ENCODE peak calls at places on chromosomes 2 and 18, in five cellular contexts. One of them, this sample, is unnamed.

GRCh38 chr2:233178994-233179847 is 72.3 kb upstream of the ATG16L1 start:
- DNase-seq in Kasumi-1: no peak
- DNase-seq in CD4-positive, alpha-beta T cell: no peak
- DNase-seq in stimulated activated naive CD8-positive, alpha-beta T cell treated with anti-CD3 and anti-CD28 coated beads, Interleukin-15, Interleukin-2, amounts not matched to agents 100 U/mL and 50 U/mL, for 24 hours: no peak
- DNase-seq in sigmoid colon: no peak
- DNase-seq in this sample: no peak

GRCh38 chr18:31042068-31042390 is 513 bp downstream of the DSC3 start:
- DNase-seq in Kasumi-1: no peak
- DNase-seq in CD4-positive, alpha-beta T cell: no peak
- DNase-seq in stimulated activated naive CD8-positive, alpha-beta T cell treated with anti-CD3 and anti-CD28 coated beads, Interleukin-15, Interleukin-2, amounts not matched to agents 100 U/mL and 50 U/mL, for 24 hours: peak
- DNase-seq in sigmoid colon: no peak
- DNase-seq in this sample: no peak

GRCh38 chr2:105038383-105039061 is 653 bp downstream of the MRPS9 start:
- DNase-seq in Kasumi-1: peak
- DNase-seq in CD4-positive, alpha-beta T cell: no peak
- DNase-seq in stimulated activated naive CD8-positive, alpha-beta T cell treated with anti-CD3 and anti-CD28 coated beads, Interleukin-15, Interleukin-2, amounts not matched to agents 100 U/mL and 50 U/mL, for 24 hours: no peak
- DNase-seq in sigmoid colon: no peak
- DNase-seq in this sample: no peak

GRCh38 chr2:29834624-29835023 is 86.8 kb downstream of the ALK start:
- DNase-seq in Kasumi-1: no peak
- DNase-seq in CD4-positive, alpha-beta T cell: no peak
- DNase-seq in stimulated activated naive CD8-positive, alpha-beta T cell treated with anti-CD3 and anti-CD28 coated beads, Interleukin-15, Interleukin-2, amounts not matched to agents 100 U/mL and 50 U/mL, for 24 hours: no peak
- DNase-seq in sigmoid colon: no peak
- DNase-seq in this sample: peak

GRCh38 chr2:106124787-106125549 is 69.1 kb downstream of the UXS1 start:
- DNase-seq in Kasumi-1: no peak
- DNase-seq in CD4-positive, alpha-beta T cell: no peak
- DNase-seq in stimulated activated naive CD8-positive, alpha-beta T cell treated with anti-CD3 and anti-CD28 coated beads, Interleukin-15, Interleukin-2, amounts not matched to agents 100 U/mL and 50 U/mL, for 24 hours: no peak
- DNase-seq in sigmoid colon: no peak
- DNase-seq in this sample: peak

GRCh38 chr18:58534535-58535301 is 94.2 kb downstream of the ALPK2 start:
- DNase-seq in Kasumi-1: no peak
- DNase-seq in CD4-positive, alpha-beta T cell: no peak
- DNase-seq in stimulated activated naive CD8-positive, alpha-beta T cell treated with anti-CD3 and anti-CD28 coated beads, Interleukin-15, Interleukin-2, amounts not matched to agents 100 U/mL and 50 U/mL, for 24 hours: no peak
- DNase-seq in sigmoid colon: no peak
- DNase-seq in this sample: no peak

GRCh38 chr2:217451634-217452033 is 551.2 kb downstream of the TNS1 start:
- DNase-seq in Kasumi-1: no peak
- DNase-seq in CD4-positive, alpha-beta T cell: no peak
- DNase-seq in stimulated activated naive CD8-positive, alpha-beta T cell treated with anti-CD3 and anti-CD28 coated beads, Interleukin-15, Interleukin-2, amounts not matched to agents 100 U/mL and 50 U/mL, for 24 hours: peak
- DNase-seq in sigmoid colon: no peak
- DNase-seq in this sample: peak

GRCh38 chr2:182642328-182642727 is 73.7 kb upstream of the DNAJC10 start:
- DNase-seq in Kasumi-1: peak
- DNase-seq in CD4-positive, alpha-beta T cell: peak
- DNase-seq in stimulated activated naive CD8-positive, alpha-beta T cell treated with anti-CD3 and anti-CD28 coated beads, Interleukin-15, Interleukin-2, amounts not matched to agents 100 U/mL and 50 U/mL, for 24 hours: peak
- DNase-seq in sigmoid colon: peak
- DNase-seq in this sample: no peak

GRCh38 chr2:64730551-64731305 is 77.0 kb upstream of the SERTAD2 start:
- DNase-seq in Kasumi-1: peak
- DNase-seq in CD4-positive, alpha-beta T cell: peak
- DNase-seq in stimulated activated naive CD8-positive, alpha-beta T cell treated with anti-CD3 and anti-CD28 coated beads, Interleukin-15, Interleukin-2, amounts not matched to agents 100 U/mL and 50 U/mL, for 24 hours: peak
- DNase-seq in sigmoid colon: peak
- DNase-seq in this sample: peak

GRCh38 chr2:235024191-235024611 is 72.4 kb downstream of the SH3BP4 start:
- DNase-seq in Kasumi-1: no peak
- DNase-seq in CD4-positive, alpha-beta T cell: no peak
- DNase-seq in stimulated activated naive CD8-positive, alpha-beta T cell treated with anti-CD3 and anti-CD28 coated beads, Interleukin-15, Interleukin-2, amounts not matched to agents 100 U/mL and 50 U/mL, for 24 hours: no peak
- DNase-seq in sigmoid colon: peak
- DNase-seq in this sample: peak

GRCh38 chr2:239716536-239717318 is 308.4 kb downstream of the NDUFA10 start:
- DNase-seq in Kasumi-1: no peak
- DNase-seq in CD4-positive, alpha-beta T cell: no peak
- DNase-seq in stimulated activated naive CD8-positive, alpha-beta T cell treated with anti-CD3 and anti-CD28 coated beads, Interleukin-15, Interleukin-2, amounts not matched to agents 100 U/mL and 50 U/mL, for 24 hours: no peak
- DNase-seq in sigmoid colon: peak
- DNase-seq in this sample: no peak

GRCh38 chr2:73998451-73998850 is 13.7 kb downstream of the TET3 start:
- DNase-seq in Kasumi-1: no peak
- DNase-seq in CD4-positive, alpha-beta T cell: peak
- DNase-seq in stimulated activated naive CD8-positive, alpha-beta T cell treated with anti-CD3 and anti-CD28 coated beads, Interleukin-15, Interleukin-2, amounts not matched to agents 100 U/mL and 50 U/mL, for 24 hours: no peak
- DNase-seq in sigmoid colon: no peak
- DNase-seq in this sample: no peak

GRCh38 chr2:236172866-236173733 is 4.9 kb upstream of the GBX2 start:
- DNase-seq in Kasumi-1: no peak
- DNase-seq in CD4-positive, alpha-beta T cell: no peak
- DNase-seq in stimulated activated naive CD8-positive, alpha-beta T cell treated with anti-CD3 and anti-CD28 coated beads, Interleukin-15, Interleukin-2, amounts not matched to agents 100 U/mL and 50 U/mL, for 24 hours: no peak
- DNase-seq in sigmoid colon: peak
- DNase-seq in this sample: no peak

GRCh38 chr2:205372141-205372540 is 310.2 kb upstream of the NRP2 start:
- DNase-seq in Kasumi-1: no peak
- DNase-seq in CD4-positive, alpha-beta T cell: no peak
- DNase-seq in stimulated activated naive CD8-positive, alpha-beta T cell treated with anti-CD3 and anti-CD28 coated beads, Interleukin-15, Interleukin-2, amounts not matched to agents 100 U/mL and 50 U/mL, for 24 hours: no peak
- DNase-seq in sigmoid colon: no peak
- DNase-seq in this sample: peak

GRCh38 chr2:14700753-14701152 is 68.2 kb downstream of the LRATD1 start:
- DNase-seq in Kasumi-1: no peak
- DNase-seq in CD4-positive, alpha-beta T cell: no peak
- DNase-seq in stimulated activated naive CD8-positive, alpha-beta T cell treated with anti-CD3 and anti-CD28 coated beads, Interleukin-15, Interleukin-2, amounts not matched to agents 100 U/mL and 50 U/mL, for 24 hours: no peak
- DNase-seq in sigmoid colon: no peak
- DNase-seq in this sample: no peak

GRCh38 chr2:85902496-85902895 is 13.7 kb upstream of the ST3GAL5 start:
- DNase-seq in Kasumi-1: no peak
- DNase-seq in CD4-positive, alpha-beta T cell: no peak
- DNase-seq in stimulated activated naive CD8-positive, alpha-beta T cell treated with anti-CD3 and anti-CD28 coated beads, Interleukin-15, Interleukin-2, amounts not matched to agents 100 U/mL and 50 U/mL, for 24 hours: no peak
- DNase-seq in sigmoid colon: no peak
- DNase-seq in this sample: peak

GRCh38 chr2:3519255-3520190 is at the start of gene ADI1:
- DNase-seq in Kasumi-1: peak
- DNase-seq in CD4-positive, alpha-beta T cell: peak
- DNase-seq in stimulated activated naive CD8-positive, alpha-beta T cell treated with anti-CD3 and anti-CD28 coated beads, Interleukin-15, Interleukin-2, amounts not matched to agents 100 U/mL and 50 U/mL, for 24 hours: peak
- DNase-seq in sigmoid colon: peak
- DNase-seq in this sample: peak

GRCh38 chr2:60992985-60993392 is 24.5 kb upstream of the PEX13 start:
- DNase-seq in Kasumi-1: peak
- DNase-seq in CD4-positive, alpha-beta T cell: no peak
- DNase-seq in stimulated activated naive CD8-positive, alpha-beta T cell treated with anti-CD3 and anti-CD28 coated beads, Interleukin-15, Interleukin-2, amounts not matched to agents 100 U/mL and 50 U/mL, for 24 hours: peak
- DNase-seq in sigmoid colon: no peak
- DNase-seq in this sample: no peak

GRCh38 chr2:44579136-44579836 is 217.5 kb downstream of the CAMKMT start:
- DNase-seq in Kasumi-1: no peak
- DNase-seq in CD4-positive, alpha-beta T cell: no peak
- DNase-seq in stimulated activated naive CD8-positive, alpha-beta T cell treated with anti-CD3 and anti-CD28 coated beads, Interleukin-15, Interleukin-2, amounts not matched to agents 100 U/mL and 50 U/mL, for 24 hours: peak
- DNase-seq in sigmoid colon: no peak
- DNase-seq in this sample: no peak

GRCh38 chr2:59850554-59850953 is 702.9 kb downstream of the BCL11A start:
- DNase-seq in Kasumi-1: no peak
- DNase-seq in CD4-positive, alpha-beta T cell: no peak
- DNase-seq in stimulated activated naive CD8-positive, alpha-beta T cell treated with anti-CD3 and anti-CD28 coated beads, Interleukin-15, Interleukin-2, amounts not matched to agents 100 U/mL and 50 U/mL, for 24 hours: no peak
- DNase-seq in sigmoid colon: no peak
- DNase-seq in this sample: no peak

This sample was measured in kidney glomerular epithelial cell.